ENCODE peak calls at places on chromosomes 11 and 22, in seven cellular contexts. G is GM13977, P is GM03348, F is endodermal cell, S is T-helper 9 cell, L is hepatocyte, N is NCI-H345. B is an unnamed sample.

GRCh38 chr22:45830531-45831245 is 146.3 kb downstream of the WNT7B start:
- DNase-seq in S (no peak), L (no peak), F (no peak), G (no peak), N (no peak), P (no peak), B (peak)

GRCh38 chr11:44804449-44805151 is 77.8 kb downstream of the TSPAN18 start:
- DNase-seq in N (no peak), L (no peak), F (no peak), P (no peak), S (no peak), G (no peak), B (no peak)

GRCh38 chr11:119990306-119991021 is 147.4 kb downstream of the TRIM29 start:
- DNase-seq in G (no peak), L (no peak), S (no peak), N (no peak), F (no peak), P (peak), B (no peak)

GRCh38 chr11:67354314-67355022 is 1.1 kb upstream of the POLD4 start:
- DNase-seq in L (peak), F (peak), N (no peak), P (peak), G (peak), S (no peak), B (peak)

GRCh38 chr22:39703890-39704658 is 133.5 kb downstream of the CACNA1I start:
- DNase-seq in G (no peak), S (no peak), P (no peak), F (no peak), L (no peak), N (peak), B (no peak)

GRCh38 chr11:82384308-82384707 is 349.4 kb downstream of the FAM181B start:
- DNase-seq in L (no peak), S (no peak), P (no peak), N (no peak), G (no peak), F (peak), B (no peak)

GRCh38 chr11:65500262-65501004 is 1.6 kb downstream of the MALAT1 start:
- DNase-seq in F (peak), N (no peak), S (no peak), P (no peak), L (peak), G (no peak), B (peak)

GRCh38 chr22:23068096-23068831 is 2.1 kb upstream of the GNAZ start:
- DNase-seq in P (no peak), S (no peak), G (no peak), L (no peak), F (peak), N (no peak), B (no peak)

GRCh38 chr11:64077607-64078006 is 41.9 kb downstream of the FLRT1 start:
- DNase-seq in P (no peak), N (no peak), L (no peak), S (no peak), G (no peak), F (no peak), B (no peak)

GRCh38 chr22:50340157-50340879 is 2.8 kb upstream of the PPP6R2 start:
- DNase-seq in L (no peak), P (no peak), N (no peak), S (no peak), G (no peak), F (peak), B (no peak)

GRCh38 chr11:96187779-96188624 is 155.0 kb downstream of the MAML2 start:
- DNase-seq in L (peak), P (peak), G (no peak), S (no peak), F (no peak), N (no peak), B (peak)

GRCh38 chr11:211295-211694 is 3.8 kb downstream of the RIC8A start:
- DNase-seq in N (no peak), L (no peak), S (no peak), G (no peak), P (no peak), F (no peak), B (no peak)

GRCh38 chr22:28426346-28427132 is 253.1 kb downstream of the TTC28 start:
- DNase-seq in L (no peak), G (no peak), S (no peak), N (no peak), F (no peak), P (peak), B (peak)

GRCh38 chr22:38935023-38935422 is 22.4 kb upstream of the APOBEC3A start:
- DNase-seq in F (no peak), L (no peak), P (no peak), G (no peak), S (no peak), N (peak), B (no peak)

GRCh38 chr11:795638-796564 is 2.2 kb downstream of the SLC25A22 start:
- DNase-seq in G (peak), L (peak), N (no peak), S (peak), P (peak), F (peak), B (peak)

GRCh38 chr11:2587132-2587930 is 112.5 kb downstream of the KCNQ1OT1 start:
- DNase-seq in N (no peak), G (no peak), S (no peak), F (no peak), L (peak), P (peak), B (no peak)

GRCh38 chr11:73866095-73866579 is 10.5 kb downstream of the COA4 start:
- DNase-seq in P (peak), S (no peak), N (no peak), G (no peak), L (no peak), F (no peak), B (peak)

GRCh38 chr11:93741094-93741881 is at the start of the genes C11orf54 and TAF1D:
- DNase-seq in G (peak), P (peak), S (peak), L (peak), F (peak), N (peak), B (peak)

GRCh38 chr11:76257040-76257730 is 50.9 kb upstream of the WNT11 start:
- DNase-seq in P (no peak), L (no peak), F (peak), S (no peak), G (no peak), N (no peak), B (no peak)

GRCh38 chr11:86183694-86184093 is 60.9 kb upstream of the EED start:
- DNase-seq in L (peak), S (no peak), P (no peak), F (no peak), N (no peak), G (no peak), B (peak)

GRCh38 chr11:23585700-23586099 is 725.4 kb upstream of the CCDC179 start:
- DNase-seq in N (no peak), S (no peak), G (no peak), P (no peak), L (no peak), F (no peak), B (no peak)

GRCh38 chr11:9669954-9670353 is 6.1 kb downstream of the SWAP70 start:
- DNase-seq in F (peak), S (no peak), G (no peak), L (no peak), P (no peak), N (no peak), B (no peak)